ENCODE peak calls at places on chromosomes 16 and 17, in six cellular contexts. G is tibial nerve; K is pancreas; B is CD8-positive, alpha-beta T cell; V is HAP-1; R is heart right ventricle. Z is an unnamed sample.
A peak's percentile ranks its signal among the peaks of the same experiment; 100 is the strongest.

GRCh38 chr16:75252946-75253911 is 1.8 kb upstream of the BCAR1 start:
- DNase-seq in G (no peak), K (peak; percentile 13), B (no peak), V (no peak), R (no peak), Z (peak; percentile 46)

GRCh38 chr16:85444879-85445778 is 168.0 kb upstream of the GSE1 start:
- DNase-seq in G (no peak), K (peak; percentile 37), B (no peak), V (no peak), R (no peak), Z (no peak)

GRCh38 chr16:69072640-69072974 is 32.8 kb upstream of the HAS3 start:
- DNase-seq in G (no peak), K (no peak), B (no peak), V (no peak), R (no peak), Z (no peak)

GRCh38 chr17:8726951-8727555 is 17.6 kb downstream of the CCDC42 start:
- DNase-seq in G (no peak), K (no peak), B (no peak), V (no peak), R (no peak), Z (no peak)

GRCh38 chr16:51225902-51226301 is 74.8 kb upstream of the SALL1 start:
- DNase-seq in G (no peak), K (no peak), B (no peak), V (no peak), R (no peak), Z (no peak)

GRCh38 chr17:1304962-1305361 is 25.5 kb downstream of the TRARG1 start:
- DNase-seq in G (no peak), K (no peak), B (no peak), V (no peak), R (no peak), Z (no peak)

GRCh38 chr17:62702746-62703268 is 75.3 kb downstream of the MRC2 start:
- DNase-seq in G (no peak), K (no peak), B (no peak), V (no peak), R (no peak), Z (no peak)

GRCh38 chr16:48511071-48511540 is 98.9 kb downstream of the N4BP1 start:
- DNase-seq in G (no peak), K (no peak), B (no peak), V (no peak), R (no peak), Z (no peak)

GRCh38 chr16:81597079-81597658 is 152.6 kb downstream of the CMIP start:
- DNase-seq in G (no peak), K (no peak), B (no peak), V (no peak), R (no peak), Z (no peak)

GRCh38 chr16:12729448-12729847 is 74.2 kb downstream of the CPPED1 start:
- DNase-seq in G (no peak), K (no peak), B (no peak), V (no peak), R (no peak), Z (no peak)

GRCh38 chr17:76789235-76789788 is 51.4 kb downstream of the MFSD11 start:
- DNase-seq in G (no peak), K (no peak), B (no peak), V (no peak), R (no peak), Z (peak; percentile 66)

GRCh38 chr17:49722066-49722465 is 14.3 kb upstream of the SLC35B1 start:
- DNase-seq in G (no peak), K (no peak), B (no peak), V (no peak), R (no peak), Z (no peak)

GRCh38 chr17:78159575-78160158 is 8.7 kb upstream of the SYNGR2 start:
- DNase-seq in G (no peak), K (no peak), B (no peak), V (no peak), R (no peak), Z (no peak)

GRCh38 chr16:51326131-51326856 is 175.2 kb upstream of the SALL1 start:
- DNase-seq in G (no peak), K (no peak), B (no peak), V (peak; percentile 27), R (no peak), Z (no peak)

GRCh38 chr17:76940293-76940692 is 72.1 kb downstream of the MGAT5B start:
- DNase-seq in G (no peak), K (no peak), B (no peak), V (no peak), R (no peak), Z (no peak)

GRCh38 chr16:27980076-27980775 is 83.3 kb downstream of the GSG1L start:
- DNase-seq in G (no peak), K (no peak), B (no peak), V (no peak), R (no peak), Z (no peak)

GRCh38 chr16:89261691-89262563 is 44.4 kb downstream of the ZNF778 start:
- DNase-seq in G (no peak), K (no peak), B (no peak), V (no peak), R (no peak), Z (no peak)
- H3K4me3 ChIP-seq in G (no peak overlapping the region), K (no peak overlapping the region), B (no peak overlapping the region), V (no peak overlapping the region), R (peak overlapping the region; percentile 9), Z (peak overlapping the region; percentile 21)

DNA sequence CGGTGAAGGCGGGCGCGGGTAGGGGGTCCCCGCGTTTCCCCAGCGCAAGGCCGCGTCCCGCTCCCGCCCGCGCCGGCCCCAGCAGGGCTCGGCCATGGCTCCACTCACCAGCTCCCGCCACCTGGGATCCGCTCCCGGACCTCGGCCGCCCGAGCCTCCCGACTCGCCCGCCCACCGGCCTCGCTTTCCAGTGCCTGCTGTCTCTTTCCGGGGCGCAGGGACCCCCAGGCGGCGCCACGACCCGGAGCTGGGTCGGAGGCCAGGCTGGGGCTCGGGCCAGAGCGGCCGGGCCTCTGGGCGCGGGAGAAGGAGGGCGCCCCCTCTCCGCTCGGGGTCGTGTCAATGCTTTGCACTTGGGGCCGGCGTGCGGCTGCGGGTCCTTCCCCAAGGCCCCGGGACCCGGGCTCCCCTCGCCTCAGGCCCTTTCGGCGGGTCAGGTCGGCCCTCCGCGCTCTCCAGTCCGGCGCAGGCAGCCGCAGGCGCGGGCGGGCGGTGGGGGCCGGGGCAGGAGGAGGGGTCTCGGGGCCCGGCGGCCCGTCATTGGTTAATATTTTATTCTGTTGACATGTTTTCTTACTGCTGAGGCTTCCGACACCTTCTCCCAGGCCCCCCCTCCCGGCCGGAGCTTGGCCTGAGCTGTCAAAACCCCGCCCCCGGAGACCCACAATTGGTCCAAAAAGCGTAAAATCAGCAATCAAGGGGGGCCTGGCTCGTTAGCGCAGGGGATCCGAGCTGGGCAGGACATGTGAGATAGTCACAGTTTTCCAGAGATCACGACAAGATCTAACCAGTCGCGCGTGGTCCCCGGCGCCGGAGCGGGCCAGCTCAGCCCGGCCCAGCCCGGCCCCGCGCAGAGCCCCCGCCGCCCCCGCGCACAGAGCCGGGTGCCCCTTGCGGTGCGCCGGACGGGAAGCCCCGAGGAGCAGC is at the start of gene TBX2:
- DNase-seq in G (peak; percentile 88), K (no peak), B (no peak), V (peak; percentile 92), R (peak; percentile 89), Z (peak; percentile 71)
- H3K27me3 ChIP-seq in G (peaks cover 63% of the 10 kb centered on the region), K (peaks cover 45% of the 10 kb centered on the region), B (peaks cover 37% of the 10 kb centered on the region), V (no peaks in the 10 kb centered on the region), R (peaks cover 86% of the 10 kb centered on the region), Z (peaks cover 83% of the 10 kb centered on the region)

GRCh38 chr16:35506898-35507194 is 2047.4 kb downstream of the TP53TG3F start:
- DNase-seq in G (no peak), K (no peak), B (no peak), V (no peak), R (no peak), Z (no peak)

GRCh38 chr16:35510701-35511100 is 2051.3 kb downstream of the TP53TG3F start:
- DNase-seq in G (no peak), K (no peak), B (no peak), V (no peak), R (no peak), Z (no peak)

GRCh38 chr16:35506018-35506897 is 2046.8 kb downstream of the TP53TG3F start:
- DNase-seq in G (no peak), K (peak; percentile 12), B (no peak), V (no peak), R (no peak), Z (no peak)
- H3K9me3 ChIP-seq in G (peaks cover 20% of the 10 kb centered on the region), K (no peaks in the 10 kb centered on the region), B (no peaks in the 10 kb centered on the region), V (peaks cover 2% of the 10 kb centered on the region), R (peaks cover 23% of the 10 kb centered on the region), Z (no peaks in the 10 kb centered on the region)

DNA sequence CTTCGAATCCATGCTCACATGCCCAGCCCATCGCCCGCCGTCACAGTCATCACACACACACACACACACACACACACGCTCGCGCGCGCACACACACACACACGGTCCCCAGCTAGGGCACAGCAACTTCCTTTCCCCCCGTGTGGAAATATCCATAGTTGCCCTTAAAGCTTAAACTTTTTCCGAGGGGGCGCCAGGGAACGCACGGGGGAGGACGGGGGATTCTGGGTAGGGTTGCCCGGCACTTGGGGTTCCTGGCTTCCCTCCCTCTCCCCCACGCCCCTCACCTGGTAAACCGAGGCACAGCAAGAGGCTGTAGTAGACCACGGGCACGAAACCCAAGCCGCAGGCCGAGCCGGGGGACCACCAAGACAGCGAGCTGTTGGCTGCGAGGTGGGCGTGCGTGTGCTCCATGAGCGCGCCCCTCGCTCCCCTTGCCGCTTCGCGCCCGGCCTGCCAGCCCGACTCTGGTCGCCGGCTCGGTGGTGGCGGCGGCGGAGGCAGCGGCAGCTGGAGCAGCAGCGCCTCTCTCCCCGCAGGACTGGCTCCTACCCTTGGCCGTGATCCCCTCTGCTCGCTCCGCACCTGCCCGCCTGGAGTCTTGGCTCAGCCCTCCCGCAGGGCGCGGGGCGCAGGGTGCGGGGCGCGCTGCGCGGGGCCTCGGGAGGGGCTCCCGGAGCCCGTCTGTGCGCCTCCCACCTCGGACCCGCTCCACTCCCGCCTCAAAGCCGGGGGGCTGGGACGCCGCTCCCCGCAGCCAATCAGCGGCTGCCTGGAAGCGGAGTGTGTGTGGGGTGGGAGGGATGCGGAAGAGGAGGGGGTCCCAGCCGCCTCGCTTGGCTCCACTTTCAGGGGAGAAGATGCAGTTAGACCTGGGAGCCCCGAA is at the start of gene GPR139:
- DNase-seq in G (no peak), K (no peak), B (no peak), V (no peak), R (no peak), Z (no peak)
- H3K4me3 ChIP-seq in G (no peak within 1 kb of the TSS), K (no peak within 1 kb of the TSS), B (no peak within 1 kb of the TSS), V (no peak within 1 kb of the TSS), R (peak within 1 kb of the TSS; percentile 14), Z (no peak within 1 kb of the TSS)

DNA sequence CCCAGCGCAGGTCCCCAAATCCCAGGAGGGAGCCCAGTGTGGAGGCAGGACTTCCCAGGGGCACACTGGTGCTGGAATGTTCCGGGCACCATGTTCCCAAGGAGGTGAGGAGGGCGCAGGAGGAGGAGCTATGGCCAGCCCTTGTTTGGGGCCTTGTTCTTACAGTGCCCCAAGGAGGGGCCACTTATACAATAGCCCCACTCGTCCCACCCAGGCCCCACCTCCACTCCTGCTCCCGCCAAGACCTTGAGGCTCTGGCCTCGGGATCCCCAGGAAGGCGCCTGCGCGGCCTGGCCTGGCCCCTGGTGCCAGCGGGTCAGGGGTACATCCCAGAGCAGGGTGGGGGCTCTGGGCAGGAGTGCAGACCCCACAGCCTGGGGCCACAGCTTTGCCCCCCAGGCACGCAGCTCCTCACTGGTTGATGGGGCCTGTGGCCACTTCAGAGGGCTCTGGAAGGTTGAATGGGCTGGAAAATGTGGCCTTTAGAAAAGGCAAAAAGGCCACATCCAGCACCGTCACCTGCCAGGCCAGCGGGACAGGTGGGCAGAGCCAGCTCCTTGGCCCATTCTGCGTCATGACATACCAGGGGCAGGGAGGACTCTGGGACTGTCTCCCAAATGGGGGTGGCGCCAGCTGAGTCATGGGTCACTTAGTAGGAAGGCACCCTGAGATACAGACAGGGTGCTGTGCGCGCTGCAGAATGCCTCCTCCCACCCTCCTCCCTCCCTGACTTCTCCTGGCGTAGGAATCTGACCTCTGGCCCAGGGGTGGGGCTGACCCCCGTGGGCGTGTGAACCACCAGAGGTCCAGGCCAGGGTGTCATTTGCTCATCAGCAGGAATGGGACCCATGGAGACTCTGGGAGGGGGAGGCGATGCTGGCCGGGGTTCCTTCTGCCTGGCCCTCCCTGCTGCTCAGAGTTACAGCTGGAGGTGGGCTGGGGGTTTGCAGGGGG is 32.3 kb upstream of the PVALEF start:
- DNase-seq in G (no peak), K (no peak), B (no peak), V (no peak), R (no peak), Z (peak; percentile 82)
- H3K27me3 ChIP-seq in G (no peaks in the 10 kb centered on the region), K (no peaks in the 10 kb centered on the region), B (no peaks in the 10 kb centered on the region), V (no peaks in the 10 kb centered on the region), R (no peaks in the 10 kb centered on the region), Z (no peaks in the 10 kb centered on the region)

Z was measured in lower lobe of right lung.